ENCODE peak calls at places on chromosomes 6 and 20, in five cellular contexts. Y is cardiac muscle cell; C is naive thymus-derived CD4-positive, alpha-beta T cell; B is M059J; G is nucleus accumbens. K is an unnamed sample.

GRCh38 chr20:32922466-32922865 is 63.7 kb downstream of the EFCAB8 start:
- DNase-seq in G (no peak), Y (no peak), B (no peak), C (no peak), K (no peak)

GRCh38 chr6:80156204-80156603 is 49.7 kb downstream of the BCKDHB start:
- DNase-seq in B (no peak), C (no peak), G (no peak), Y (no peak), K (no peak)

GRCh38 chr6:124007915-124008688 is 204.4 kb downstream of the NKAIN2 start:
- DNase-seq in G (no peak), B (no peak), C (no peak), Y (no peak), K (no peak)

GRCh38 chr6:137417411-137417810 is 76.8 kb downstream of the OLIG3 start:
- DNase-seq in C (no peak), B (no peak), Y (peak), G (no peak), K (peak)

GRCh38 chr6:71287038-71287437 is 1.6 kb upstream of the OGFRL1 start:
- DNase-seq in G (no peak), B (peak), C (no peak), Y (no peak), K (no peak)

GRCh38 chr6:140281236-140281635 is 906.8 kb upstream of the CITED2 start:
- DNase-seq in G (no peak), Y (no peak), B (peak), C (no peak), K (peak)

GRCh38 chr6:12160350-12160749 is 129.8 kb upstream of the EDN1 start:
- DNase-seq in B (peak), G (no peak), Y (peak), C (no peak), K (no peak)

GRCh38 chr20:63126876-63127699 is 88.8 kb downstream of the YTHDF1 start:
- DNase-seq in B (no peak), C (no peak), G (no peak), Y (no peak), K (no peak)

K was measured in epithelial cell of esophagus.